ENCODE peak calls at places on chromosomes 11 and 22, in six cellular contexts. G is neuronal stem cell, S is HepG2, X is H9, H is IMR-90, E is fibroblast of lung. L is an unnamed sample. For H3K4me1, the result is how much of the 10 kb centered on the place peaks cover.

GRCh38 chr11:108697872-108698473 is 33.1 kb downstream of the DDX10 start:
- DNase-seq in G (peak), S (peak), X (peak), H (peak), E (peak), L (peak)

GRCh38 chr11:60923326-60923725 is 934 bp upstream of the TMEM132A start:
- DNase-seq in G (no peak), S (no peak), X (no peak), H (no peak), E (no peak), L (no peak)

GRCh38 chr11:64659417-64660144 is 63.4 kb downstream of the NRXN2 start:
- DNase-seq in G (no peak), S (peak), X (no peak), H (peak), E (peak), L (no peak)

GRCh38 chr22:19375435-19375834 is 56.1 kb downstream of the HIRA start:
- DNase-seq in G (no peak), S (no peak), X (no peak), H (no peak), E (no peak), L (no peak)

GRCh38 chr11:118921929-118922744 is 3.6 kb downstream of the BCL9L start:
- DNase-seq in G (no peak), S (peak), X (peak), H (peak), E (peak), L (peak)

GRCh38 chr11:65565624-65566453 is 4.4 kb upstream of the ZNRD2 start:
- DNase-seq in G (no peak), S (no peak), X (no peak), H (peak), E (peak), L (no peak)

GRCh38 chr11:103294516-103294915 is 185.3 kb downstream of the DYNC2H1 start:
- DNase-seq in G (no peak), S (no peak), X (no peak), H (peak), E (no peak), L (no peak)

GRCh38 chr22:49632199-49633009 is 195.3 kb downstream of the BRD1 start:
- DNase-seq in G (peak), S (peak), X (peak), H (peak), E (peak), L (peak)

GRCh38 chr22:17159504-17159951 is 451 bp upstream of the HDHD5 start:
- DNase-seq in G (no peak), S (no peak), X (no peak), H (peak), E (peak), L (peak)

GRCh38 chr11:134512791-134513538 is 100.9 kb upstream of the B3GAT1 start:
- DNase-seq in G (no peak), S (no peak), X (no peak), H (no peak), E (no peak), L (no peak)

GRCh38 chr11:100824041-100824440 is 137.0 kb downstream of the ARHGAP42 start:
- DNase-seq in G (no peak), S (no peak), X (no peak), H (no peak), E (no peak), L (no peak)

GRCh38 chr11:1304376-1304775 is 5.1 kb downstream of the TOLLIP start:
- DNase-seq in G (no peak), S (peak), X (no peak), H (no peak), E (peak), L (no peak)

GRCh38 chr11:64916040-64916847 is 765 bp downstream of the ATG2A start:
- DNase-seq in G (no peak), S (peak), X (peak), H (peak), E (peak), L (peak)

GRCh38 chr11:12079726-12080556 is 30.4 kb upstream of the MICAL2 start:
- DNase-seq in G (no peak), S (peak), X (no peak), H (peak), E (peak), L (no peak)

GRCh38 chr22:37197451-37198289 is 9.6 kb upstream of the C1QTNF6 start:
- DNase-seq in G (no peak), S (peak), X (no peak), H (peak), E (peak), L (no peak)

GRCh38 chr11:78420796-78421209 is 3.2 kb upstream of the GAB2 start:
- DNase-seq in G (no peak), S (no peak), X (no peak), H (peak), E (peak), L (no peak)

GRCh38 chr11:47394050-47394321 is 14.4 kb upstream of the SLC39A13 start:
- DNase-seq in G (no peak), S (no peak), X (peak), H (no peak), E (no peak), L (no peak)

GRCh38 chr11:6219359-6219758 is 14.0 kb downstream of the C11orf42 start:
- DNase-seq in G (no peak), S (no peak), X (no peak), H (peak), E (peak), L (no peak)

GRCh38 chr11:68375337-68375736 is 62.9 kb downstream of the LRP5 start:
- DNase-seq in G (no peak), S (no peak), X (no peak), H (no peak), E (no peak), L (no peak)

GRCh38 chr11:68372625-68373024 is 60.2 kb downstream of the LRP5 start:
- DNase-seq in G (no peak), S (no peak), X (no peak), H (no peak), E (no peak), L (no peak)

GRCh38 chr11:68373189-68373809 is 60.9 kb downstream of the LRP5 start:
- DNase-seq in G (no peak), S (no peak), X (no peak), H (peak), E (peak), L (no peak)

GRCh38 chr11:68373810-68374501 is 61.6 kb downstream of the LRP5 start:
- DNase-seq in G (no peak), S (peak), X (no peak), H (peak), E (peak), L (peak)

GRCh38 chr11:68374531-68374930 is 62.1 kb downstream of the LRP5 start:
- DNase-seq in G (no peak), S (no peak), X (no peak), H (peak), E (no peak), L (no peak)
- H3K4me1 ChIP-seq in G (under half), S (under half), X (under half), H (under half), E (under half), L (under half)

DNA sequence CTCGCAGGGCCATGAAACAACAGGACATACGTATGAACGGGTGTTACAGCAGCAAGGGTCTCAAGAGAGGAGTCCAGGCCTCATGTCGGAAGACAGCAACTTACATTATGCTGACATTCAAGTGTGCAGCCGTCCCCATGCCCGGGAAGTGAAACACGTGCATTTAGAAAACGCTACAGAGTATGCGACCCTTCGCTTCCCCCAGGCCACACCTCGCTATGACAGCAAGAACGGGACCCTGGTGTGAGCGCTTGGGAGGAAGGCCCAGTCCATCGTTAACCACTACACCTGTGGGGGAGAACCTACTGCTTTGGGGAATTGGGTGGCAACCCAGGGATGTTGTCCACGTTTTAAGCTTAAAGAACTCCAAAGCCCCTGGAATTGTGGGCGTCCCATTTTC is 7.2 kb downstream of the C11orf52 start:
- DNase-seq in G (no peak), S (no peak), X (no peak), H (no peak), E (no peak), L (no peak)
- H3K9ac ChIP-seq in G (no peak), S (peak), X (no peak), H (no peak), E (no peak), L (no peak)

DNA sequence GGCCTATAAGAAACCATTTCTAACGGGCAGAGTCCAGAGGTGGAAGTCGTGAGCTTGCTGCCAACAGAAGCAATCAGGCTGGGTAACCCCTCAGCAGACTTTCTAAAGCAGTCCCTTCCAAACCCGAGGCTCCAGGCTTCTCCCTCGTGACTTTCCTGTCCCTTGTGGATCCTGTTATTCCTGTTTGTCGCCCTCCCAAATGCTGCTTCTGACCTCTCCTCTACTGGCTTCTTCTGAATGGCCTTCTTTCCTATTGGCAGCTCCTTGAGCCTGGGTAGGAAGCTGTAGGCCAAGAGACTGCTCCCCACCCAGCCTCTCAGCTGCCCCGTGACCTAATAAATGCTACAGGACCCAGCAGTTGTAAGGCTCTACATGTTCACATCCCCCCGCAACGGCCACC is 35.0 kb downstream of the MAFF start:
- DNase-seq in G (no peak), S (no peak), X (no peak), H (no peak), E (no peak), L (no peak)
- H3K27ac ChIP-seq in G (no peak), S (no peak), X (no peak), H (no peak), E (no peak), L (no peak)

GRCh38 chr11:74175923-74176322 is 4.8 kb downstream of the PPME1 start:
- DNase-seq in G (no peak), S (no peak), X (no peak), H (no peak), E (no peak), L (no peak)

GRCh38 chr11:74169736-74170458 is 905 bp downstream of the C2CD3 start:
- DNase-seq in G (no peak), S (no peak), X (no peak), H (no peak), E (no peak), L (no peak)

GRCh38 chr11:74168838-74169237 is 2.0 kb downstream of the C2CD3 start:
- DNase-seq in G (no peak), S (no peak), X (no peak), H (no peak), E (no peak), L (no peak)

GRCh38 chr11:74170694-74171629 is at the start of the genes C2CD3 and PPME1:
- DNase-seq in G (peak), S (peak), X (peak), H (peak), E (peak), L (peak)

DNA sequence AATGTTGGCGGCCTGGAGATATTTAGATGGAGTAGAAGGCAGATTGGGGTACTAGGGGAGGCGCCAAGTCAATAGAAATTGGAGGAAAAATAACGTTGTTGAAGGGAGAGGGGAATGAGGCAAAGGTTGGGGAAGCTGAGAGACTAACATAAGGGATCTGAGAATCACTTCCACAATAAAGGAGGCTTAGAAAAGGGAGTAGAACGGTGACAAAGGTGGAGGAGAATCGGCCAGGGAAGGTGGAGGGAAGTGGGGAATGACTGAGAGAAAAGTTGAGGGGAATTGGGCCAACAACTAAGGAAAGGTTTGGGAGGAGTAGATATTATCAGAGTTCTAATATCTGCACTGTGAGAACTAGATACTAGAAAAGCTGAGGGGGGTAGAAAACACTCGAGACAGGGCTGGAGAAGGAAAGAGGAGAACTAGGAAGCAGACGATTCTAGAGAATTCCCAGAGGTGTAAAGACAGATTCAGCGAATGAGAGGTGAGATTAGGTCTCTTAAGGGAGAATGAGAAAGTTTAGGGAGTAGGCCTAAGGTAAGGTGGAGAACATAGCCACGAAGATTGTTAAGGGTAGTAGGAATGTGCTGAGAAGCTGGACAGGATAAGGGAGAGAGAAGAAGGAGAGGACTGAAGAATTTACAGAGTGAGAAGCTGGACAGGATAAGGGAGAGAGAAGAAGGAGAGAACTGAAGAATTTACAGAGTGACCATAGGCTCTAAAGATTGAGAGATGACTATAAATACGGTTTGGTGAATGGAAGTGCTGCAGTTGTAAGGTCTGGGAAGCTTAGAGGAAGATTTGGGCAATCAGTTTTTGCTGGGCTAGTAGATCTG is 759 bp downstream of the PPME1 start:
- DNase-seq in G (no peak), S (no peak), X (no peak), H (no peak), E (no peak), L (no peak)
- H3K4me1 ChIP-seq in G (under half), S (half or more), X (under half), H (under half), E (under half), L (under half)

GRCh38 chr22:29992341-29993275 is 87.7 kb upstream of the HORMAD2 start:
- DNase-seq in G (no peak), S (peak), X (peak), H (peak), E (peak), L (no peak)
- H3K9ac ChIP-seq in G (no peak), S (no peak), X (no peak), H (no peak), E (no peak), L (no peak)

GRCh38 chr11:130478204-130478701 is 29.8 kb downstream of the ADAMTS15 start:
- DNase-seq in G (no peak), S (no peak), X (no peak), H (peak), E (peak), L (peak)
- H3K27ac ChIP-seq in G (no peak), S (no peak), X (no peak), H (peak), E (peak), L (no peak)

DNA sequence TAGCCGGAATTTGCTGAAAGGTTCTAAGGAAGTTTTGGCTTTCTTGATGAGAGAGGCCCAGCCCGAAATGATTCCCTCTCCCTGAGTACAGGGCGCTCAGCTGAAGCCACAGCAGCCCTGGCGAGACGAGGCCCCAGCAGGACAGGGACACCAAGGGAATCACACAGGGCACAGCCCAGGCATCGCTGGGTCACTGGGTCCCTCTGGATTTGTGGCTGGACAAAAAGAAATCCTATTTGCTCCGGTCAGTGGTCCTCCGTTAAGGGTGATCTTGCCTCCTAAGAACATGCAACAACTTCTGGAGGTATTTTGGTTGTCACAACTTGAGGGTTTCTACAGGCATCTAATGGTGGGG is 6.4 kb downstream of the FGF19 start:
- DNase-seq in G (no peak), S (no peak), X (no peak), H (no peak), E (no peak), L (no peak)
- H3K4me1 ChIP-seq in G (under half), S (half or more), X (under half), H (under half), E (under half), L (under half)

DNA sequence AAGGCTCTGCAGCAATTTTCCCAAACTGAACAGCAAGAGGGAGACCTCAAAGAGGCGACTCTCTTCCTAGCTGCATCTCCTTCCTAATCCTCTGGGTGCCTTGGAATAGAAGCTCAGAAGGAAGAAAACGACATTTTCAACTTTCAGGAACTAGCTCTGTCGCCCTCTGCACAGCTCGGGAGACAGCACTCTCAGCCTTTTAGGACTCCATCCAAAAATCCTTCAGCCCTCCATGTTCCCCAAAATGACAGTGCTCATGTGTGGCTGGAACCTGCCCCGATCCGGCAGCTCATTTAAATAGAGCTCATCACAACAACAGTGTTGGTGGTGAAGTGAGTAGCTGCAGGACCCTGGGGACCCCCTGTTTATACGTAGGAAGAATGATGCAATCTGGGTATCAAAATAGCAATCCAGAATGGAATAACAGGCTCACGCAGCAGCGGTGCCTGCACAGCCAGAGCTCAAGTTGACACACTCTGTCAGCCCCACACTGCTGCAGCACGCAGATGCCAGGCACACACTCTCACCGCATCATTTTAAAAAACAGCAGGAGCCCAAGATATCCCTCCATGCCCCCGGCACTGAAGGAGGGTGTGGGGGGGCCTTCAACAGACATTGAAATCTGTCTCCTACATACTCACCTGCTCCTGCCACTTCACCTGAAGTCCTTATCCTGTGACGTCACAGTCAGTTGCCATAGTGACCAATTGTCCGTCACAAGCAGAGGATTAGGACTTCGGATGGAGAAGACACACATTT is 24.1 kb downstream of the TRIM66 start:
- DNase-seq in G (no peak), S (no peak), X (no peak), H (peak), E (no peak), L (peak)
- H3K9ac ChIP-seq in G (no peak), S (no peak), X (no peak), H (no peak), E (no peak), L (no peak)

GRCh38 chr11:34653851-34654490 is 33.1 kb downstream of the EHF start:
- DNase-seq in G (no peak), S (peak), X (no peak), H (peak), E (peak), L (peak)

GRCh38 chr11:34654491-34655334 is 33.8 kb downstream of the EHF start:
- DNase-seq in G (no peak), S (peak), X (peak), H (peak), E (peak), L (no peak)

GRCh38 chr11:34655335-34656008 is 34.6 kb downstream of the EHF start:
- DNase-seq in G (no peak), S (peak), X (no peak), H (peak), E (peak), L (no peak)

GRCh38 chr11:34658071-34659015 is 37.5 kb downstream of the EHF start:
- DNase-seq in G (no peak), S (no peak), X (no peak), H (no peak), E (no peak), L (no peak)

GRCh38 chr11:34656062-34656720 is 35.3 kb downstream of the EHF start:
- DNase-seq in G (no peak), S (peak), X (no peak), H (peak), E (peak), L (no peak)
- H3K27ac ChIP-seq in G (no peak), S (peak), X (no peak), H (no peak), E (peak), L (no peak)

L was measured in neural progenitor cell.